ENCODE peak calls at places on chromosomes 16 and 17, in nine cellular contexts. One of them, this sample, is unnamed.

GRCh38 chr17:50363217-50364060 is 9.5 kb downstream of the MRPL27 start:
- DNase-seq in fibroblast of lung: peak; percentile 63
- DNase-seq in suprapubic skin: no peak
- DNase-seq in heart left ventricle: no peak
- DNase-seq in IMR-90: peak; percentile 35
- DNase-seq in transverse colon: no peak
- DNase-seq in endodermal cell: peak; percentile 98
- DNase-seq in HCT116: no peak
- DNase-seq in cardiac muscle cell: peak; percentile 60
- DNase-seq in this sample: no peak

GRCh38 chr16:62261760-62262159 is 225.5 kb upstream of the CDH8 start:
- DNase-seq in transverse colon: no peak
- DNase-seq in IMR-90: no peak
- DNase-seq in HCT116: no peak
- DNase-seq in heart left ventricle: no peak
- DNase-seq in suprapubic skin: no peak
- DNase-seq in fibroblast of lung: no peak
- DNase-seq in endodermal cell: no peak
- DNase-seq in cardiac muscle cell: no peak
- DNase-seq in this sample: no peak

GRCh38 chr17:81518785-81519283 is 6.2 kb upstream of the ACTG1 start:
- DNase-seq in transverse colon: peak; percentile 78
- DNase-seq in HCT116: no peak
- DNase-seq in heart left ventricle: no peak
- DNase-seq in cardiac muscle cell: peak; percentile 33
- DNase-seq in endodermal cell: peak; percentile 85
- DNase-seq in IMR-90: no peak
- DNase-seq in fibroblast of lung: no peak
- DNase-seq in suprapubic skin: no peak
- DNase-seq in this sample: peak; percentile 83

GRCh38 chr17:9195346-9195870 is 174.1 kb downstream of the NTN1 start:
- DNase-seq in cardiac muscle cell: no peak
- DNase-seq in IMR-90: no peak
- DNase-seq in endodermal cell: no peak
- DNase-seq in transverse colon: no peak
- DNase-seq in heart left ventricle: no peak
- DNase-seq in fibroblast of lung: no peak
- DNase-seq in suprapubic skin: no peak
- DNase-seq in HCT116: no peak
- DNase-seq in this sample: no peak

GRCh38 chr17:37766951-37767350 is 22.1 kb upstream of the HNF1B start:
- DNase-seq in cardiac muscle cell: no peak
- DNase-seq in endodermal cell: no peak
- DNase-seq in IMR-90: no peak
- DNase-seq in heart left ventricle: no peak
- DNase-seq in transverse colon: no peak
- DNase-seq in HCT116: no peak
- DNase-seq in fibroblast of lung: no peak
- DNase-seq in suprapubic skin: no peak
- DNase-seq in this sample: no peak

GRCh38 chr17:4948997-4949320 is 629 bp upstream of the PFN1 start:
- DNase-seq in cardiac muscle cell: peak; percentile 92
- DNase-seq in heart left ventricle: peak; percentile 88
- DNase-seq in endodermal cell: peak; percentile 96
- DNase-seq in fibroblast of lung: peak; percentile 88
- DNase-seq in IMR-90: peak; percentile 89
- DNase-seq in transverse colon: peak; percentile 87
- DNase-seq in HCT116: peak; percentile 64
- DNase-seq in suprapubic skin: peak; percentile 85
- DNase-seq in this sample: peak; percentile 91

GRCh38 chr17:64020068-64020766 is at the start of gene ICAM2:
- DNase-seq in cardiac muscle cell: no peak
- DNase-seq in endodermal cell: peak; percentile 56
- DNase-seq in transverse colon: peak; percentile 83
- DNase-seq in suprapubic skin: peak; percentile 84
- DNase-seq in HCT116: no peak
- DNase-seq in fibroblast of lung: no peak
- DNase-seq in heart left ventricle: peak; percentile 81
- DNase-seq in IMR-90: no peak
- DNase-seq in this sample: peak; percentile 80

GRCh38 chr17:49913226-49914095 is 55.5 kb upstream of the DLX4 start:
- DNase-seq in transverse colon: no peak
- DNase-seq in IMR-90: peak; percentile 55
- DNase-seq in fibroblast of lung: peak; percentile 70
- DNase-seq in cardiac muscle cell: no peak
- DNase-seq in heart left ventricle: no peak
- DNase-seq in HCT116: peak; percentile 23
- DNase-seq in suprapubic skin: no peak
- DNase-seq in endodermal cell: peak; percentile 54
- DNase-seq in this sample: no peak

GRCh38 chr16:11562411-11562810 is 24.3 kb downstream of the LITAF start:
- DNase-seq in fibroblast of lung: no peak
- DNase-seq in suprapubic skin: no peak
- DNase-seq in IMR-90: no peak
- DNase-seq in endodermal cell: no peak
- DNase-seq in transverse colon: no peak
- DNase-seq in heart left ventricle: no peak
- DNase-seq in cardiac muscle cell: no peak
- DNase-seq in HCT116: no peak
- DNase-seq in this sample: peak; percentile 19

GRCh38 chr17:68431661-68432071 is 25.6 kb downstream of the WIPI1 start:
- DNase-seq in fibroblast of lung: peak; percentile 6
- DNase-seq in HCT116: peak; percentile 39
- DNase-seq in suprapubic skin: peak; percentile 63
- DNase-seq in endodermal cell: peak; percentile 81
- DNase-seq in cardiac muscle cell: peak; percentile 44
- DNase-seq in IMR-90: peak; percentile 23
- DNase-seq in heart left ventricle: no peak
- DNase-seq in transverse colon: no peak
- DNase-seq in this sample: no peak

GRCh38 chr17:4209611-4210010 is 54.2 kb downstream of the ANKFY1 start:
- DNase-seq in cardiac muscle cell: no peak
- DNase-seq in HCT116: no peak
- DNase-seq in fibroblast of lung: no peak
- DNase-seq in suprapubic skin: no peak
- DNase-seq in heart left ventricle: peak; percentile 32
- DNase-seq in endodermal cell: no peak
- DNase-seq in transverse colon: no peak
- DNase-seq in IMR-90: no peak
- DNase-seq in this sample: no peak

GRCh38 chr17:66784621-66785364 is 50.1 kb upstream of the CACNG5 start:
- DNase-seq in heart left ventricle: no peak
- DNase-seq in fibroblast of lung: no peak
- DNase-seq in IMR-90: no peak
- DNase-seq in transverse colon: no peak
- DNase-seq in cardiac muscle cell: no peak
- DNase-seq in suprapubic skin: peak; percentile 56
- DNase-seq in HCT116: no peak
- DNase-seq in endodermal cell: peak; percentile 47
- DNase-seq in this sample: no peak

GRCh38 chr16:12092347-12092882 is 115.9 kb downstream of the SNX29 start:
- DNase-seq in IMR-90: peak; percentile 95
- DNase-seq in suprapubic skin: no peak
- DNase-seq in cardiac muscle cell: no peak
- DNase-seq in heart left ventricle: no peak
- DNase-seq in transverse colon: no peak
- DNase-seq in fibroblast of lung: peak; percentile 94
- DNase-seq in endodermal cell: no peak
- DNase-seq in HCT116: peak; percentile 7
- DNase-seq in this sample: no peak

GRCh38 chr17:61468263-61468907 is 16.2 kb downstream of the TBX4 start:
- DNase-seq in cardiac muscle cell: no peak
- DNase-seq in fibroblast of lung: peak; percentile 44
- DNase-seq in IMR-90: peak; percentile 79
- DNase-seq in heart left ventricle: no peak
- DNase-seq in transverse colon: no peak
- DNase-seq in suprapubic skin: no peak
- DNase-seq in endodermal cell: no peak
- DNase-seq in HCT116: no peak
- DNase-seq in this sample: no peak

GRCh38 chr17:79988163-79988971 is 47.3 kb downstream of the TBC1D16 start:
- DNase-seq in fibroblast of lung: peak; percentile 81
- DNase-seq in IMR-90: peak; percentile 89
- DNase-seq in cardiac muscle cell: no peak
- DNase-seq in transverse colon: peak; percentile 61
- DNase-seq in heart left ventricle: no peak
- DNase-seq in endodermal cell: no peak
- DNase-seq in suprapubic skin: no peak
- DNase-seq in HCT116: peak; percentile 83
- DNase-seq in this sample: peak; percentile 65

GRCh38 chr17:53426505-53426904 is 396.2 kb upstream of the KIF2B start:
- DNase-seq in cardiac muscle cell: no peak
- DNase-seq in transverse colon: no peak
- DNase-seq in HCT116: no peak
- DNase-seq in endodermal cell: no peak
- DNase-seq in suprapubic skin: no peak
- DNase-seq in fibroblast of lung: no peak
- DNase-seq in IMR-90: no peak
- DNase-seq in heart left ventricle: no peak
- DNase-seq in this sample: no peak

GRCh38 chr17:69951058-69951457 is 124.0 kb upstream of the KCNJ16 start:
- DNase-seq in heart left ventricle: no peak
- DNase-seq in endodermal cell: no peak
- DNase-seq in fibroblast of lung: no peak
- DNase-seq in transverse colon: no peak
- DNase-seq in cardiac muscle cell: no peak
- DNase-seq in IMR-90: no peak
- DNase-seq in suprapubic skin: no peak
- DNase-seq in HCT116: no peak
- DNase-seq in this sample: no peak
- H3K9me3 ChIP-seq in heart left ventricle: peaks cover 5% of the 10 kb centered on the region
- H3K9me3 ChIP-seq in endodermal cell: no peaks in the 10 kb centered on the region
- H3K9me3 ChIP-seq in fibroblast of lung: no peaks in the 10 kb centered on the region
- H3K9me3 ChIP-seq in transverse colon: no peaks in the 10 kb centered on the region
- H3K9me3 ChIP-seq in cardiac muscle cell: no peaks in the 10 kb centered on the region
- H3K9me3 ChIP-seq in IMR-90: no peaks in the 10 kb centered on the region
- H3K9me3 ChIP-seq in suprapubic skin: no peaks in the 10 kb centered on the region
- H3K9me3 ChIP-seq in HCT116: peaks cover 3% of the 10 kb centered on the region
- H3K9me3 ChIP-seq in this sample: no peaks in the 10 kb centered on the region

GRCh38 chr16:21104124-21104860 is 46.4 kb downstream of the DNAH3 start:
- DNase-seq in HCT116: no peak
- DNase-seq in endodermal cell: no peak
- DNase-seq in cardiac muscle cell: no peak
- DNase-seq in suprapubic skin: no peak
- DNase-seq in IMR-90: peak; percentile 68
- DNase-seq in fibroblast of lung: peak; percentile 90
- DNase-seq in heart left ventricle: no peak
- DNase-seq in transverse colon: no peak
- DNase-seq in this sample: no peak

GRCh38 chr16:21097151-21097550 is 53.5 kb downstream of the DNAH3 start:
- DNase-seq in transverse colon: no peak
- DNase-seq in HCT116: no peak
- DNase-seq in endodermal cell: no peak
- DNase-seq in fibroblast of lung: peak; percentile 91
- DNase-seq in IMR-90: peak; percentile 85
- DNase-seq in cardiac muscle cell: no peak
- DNase-seq in heart left ventricle: no peak
- DNase-seq in suprapubic skin: no peak
- DNase-seq in this sample: no peak

GRCh38 chr16:21101631-21102420 is 48.8 kb downstream of the DNAH3 start:
- DNase-seq in HCT116: peak; percentile 19
- DNase-seq in cardiac muscle cell: peak; percentile 62
- DNase-seq in endodermal cell: peak; percentile 65
- DNase-seq in IMR-90: peak; percentile 20
- DNase-seq in fibroblast of lung: peak; percentile 27
- DNase-seq in heart left ventricle: peak; percentile 13
- DNase-seq in transverse colon: peak; percentile 12
- DNase-seq in suprapubic skin: no peak
- DNase-seq in this sample: no peak

DNA sequence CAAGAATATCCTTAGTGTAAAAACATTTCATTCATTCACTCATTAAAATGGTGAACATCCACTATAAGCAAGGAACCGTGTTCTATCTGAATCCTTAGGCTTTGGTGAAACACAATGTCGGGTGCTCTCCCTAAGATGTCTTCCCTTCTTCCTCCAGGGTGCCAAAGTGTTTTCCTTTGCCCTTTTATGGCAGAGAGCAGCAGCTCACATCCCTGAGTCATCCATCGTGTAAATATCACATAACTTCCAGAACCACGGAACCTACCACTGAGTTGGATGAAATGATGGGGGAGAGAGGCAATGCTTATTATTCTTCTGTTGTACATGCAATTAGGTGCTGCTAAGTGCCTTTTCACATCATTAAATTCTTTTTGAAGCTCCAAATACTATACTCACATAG is 50.2 kb downstream of the DNAH3 start:
- DNase-seq in transverse colon: no peak
- DNase-seq in fibroblast of lung: peak; percentile 90
- DNase-seq in endodermal cell: no peak
- DNase-seq in suprapubic skin: no peak
- DNase-seq in heart left ventricle: no peak
- DNase-seq in HCT116: peak; percentile 19
- DNase-seq in cardiac muscle cell: no peak
- DNase-seq in IMR-90: peak; percentile 90
- DNase-seq in this sample: no peak
- H3K27ac ChIP-seq in transverse colon: no peak overlapping the region
- H3K27ac ChIP-seq in fibroblast of lung: no peak overlapping the region
- H3K27ac ChIP-seq in endodermal cell: no peak overlapping the region
- H3K27ac ChIP-seq in suprapubic skin: no peak overlapping the region
- H3K27ac ChIP-seq in heart left ventricle: no peak overlapping the region
- H3K27ac ChIP-seq in HCT116: no peak overlapping the region
- H3K27ac ChIP-seq in cardiac muscle cell: no peak overlapping the region
- H3K27ac ChIP-seq in IMR-90: peak overlapping the region; percentile 68
- H3K27ac ChIP-seq in this sample: no peak overlapping the region

DNA sequence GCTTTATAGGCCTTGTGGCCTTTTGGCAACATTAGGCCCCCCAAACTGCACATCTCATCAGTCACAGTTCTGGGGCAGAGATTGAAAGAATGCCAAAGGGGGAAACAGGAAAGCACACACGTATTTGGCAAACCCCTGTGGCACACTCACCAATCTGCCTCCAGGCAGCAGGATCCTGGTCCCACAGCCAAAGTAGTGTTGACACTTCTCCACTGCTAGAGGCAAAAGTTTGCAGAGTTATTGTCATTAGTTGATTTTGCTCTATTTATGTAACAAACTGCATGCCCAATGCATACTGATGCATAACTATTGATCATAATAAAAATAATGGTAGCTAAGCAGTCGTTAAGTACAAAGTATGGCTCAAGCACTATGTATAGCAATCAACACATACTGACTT is 45.1 kb downstream of the CCT6B start:
- DNase-seq in HCT116: no peak
- DNase-seq in endodermal cell: no peak
- DNase-seq in IMR-90: no peak
- DNase-seq in heart left ventricle: no peak
- DNase-seq in transverse colon: no peak
- DNase-seq in fibroblast of lung: no peak
- DNase-seq in suprapubic skin: no peak
- DNase-seq in cardiac muscle cell: no peak
- DNase-seq in this sample: no peak
- H3K4me1 ChIP-seq in HCT116: no peaks in the 10 kb centered on the region
- H3K4me1 ChIP-seq in endodermal cell: no peaks in the 10 kb centered on the region
- H3K4me1 ChIP-seq in IMR-90: no peaks in the 10 kb centered on the region
- H3K4me1 ChIP-seq in heart left ventricle: no peaks in the 10 kb centered on the region
- H3K4me1 ChIP-seq in transverse colon: no peaks in the 10 kb centered on the region
- H3K4me1 ChIP-seq in fibroblast of lung: no peaks in the 10 kb centered on the region
- H3K4me1 ChIP-seq in suprapubic skin: no peaks in the 10 kb centered on the region
- H3K4me1 ChIP-seq in cardiac muscle cell: no peaks in the 10 kb centered on the region
- H3K4me1 ChIP-seq in this sample: no peaks in the 10 kb centered on the region

DNA sequence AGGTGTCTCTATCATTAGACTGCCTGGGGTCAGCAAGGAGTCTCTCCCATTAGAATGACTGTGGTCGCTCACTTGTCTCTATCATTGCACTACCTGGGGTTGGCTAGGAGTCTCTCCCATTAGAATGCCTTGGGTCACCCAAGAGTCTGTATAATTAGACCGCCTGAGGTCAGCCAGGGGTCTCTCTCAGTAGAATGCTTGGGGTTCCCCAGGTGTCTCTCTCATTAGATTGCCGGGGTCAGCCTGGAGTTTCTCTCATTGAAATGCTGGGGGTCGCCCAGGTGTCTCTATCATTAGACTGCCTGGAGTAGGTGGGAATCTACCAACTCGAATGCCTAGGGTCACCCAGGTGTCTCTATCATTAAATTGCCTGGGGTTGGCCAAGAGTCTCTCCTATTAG is 2231.6 kb downstream of the TP53TG3F start:
- DNase-seq in cardiac muscle cell: no peak
- DNase-seq in IMR-90: no peak
- DNase-seq in endodermal cell: no peak
- DNase-seq in heart left ventricle: no peak
- DNase-seq in suprapubic skin: peak; percentile 31
- DNase-seq in HCT116: no peak
- DNase-seq in transverse colon: no peak
- DNase-seq in fibroblast of lung: no peak
- DNase-seq in this sample: no peak
- H3K9me3 ChIP-seq in cardiac muscle cell: no peaks in the 10 kb centered on the region
- H3K9me3 ChIP-seq in IMR-90: peaks cover 9% of the 10 kb centered on the region
- H3K9me3 ChIP-seq in endodermal cell: peaks cover 85% of the 10 kb centered on the region
- H3K9me3 ChIP-seq in heart left ventricle: peaks cover 63% of the 10 kb centered on the region
- H3K9me3 ChIP-seq in suprapubic skin: peaks cover 27% of the 10 kb centered on the region
- H3K9me3 ChIP-seq in HCT116: no peaks in the 10 kb centered on the region
- H3K9me3 ChIP-seq in transverse colon: peaks cover 26% of the 10 kb centered on the region
- H3K9me3 ChIP-seq in fibroblast of lung: no peaks in the 10 kb centered on the region
- H3K9me3 ChIP-seq in this sample: peaks cover 3% of the 10 kb centered on the region